ENCODE peak calls at places on chromosomes 16 and 17, in eight cellular contexts. P is mucosa of descending colon; E is CD4-positive, alpha-beta T cell; G is pancreas; R is astrocyte of the cerebellum; O is lower leg skin; T is cardiac muscle cell; N is RWPE1. D is an unnamed sample.
A peak's percentile ranks its signal among the peaks of the same experiment; 100 is the strongest.

GRCh38 chr17:75069783-75070182 is 18.0 kb upstream of the SLC16A5 start:
- DNase-seq in G (no peak), P (peak; percentile 42), O (no peak), T (no peak), N (peak; percentile 54), E (no peak), R (no peak), D (no peak)

GRCh38 chr16:31476305-31477219 is 4.6 kb downstream of the TGFB1I1 start:
- DNase-seq in E (peak; percentile 81), T (no peak), N (no peak), R (no peak), P (peak; percentile 97), G (peak; percentile 96), O (peak; percentile 80), D (no peak)

GRCh38 chr17:8016632-8017424 is 14.4 kb downstream of the GUCY2D start:
- DNase-seq in R (no peak), O (no peak), N (no peak), G (peak; percentile 70), P (peak; percentile 71), E (peak; percentile 35), T (peak; percentile 76), D (peak; percentile 57)

GRCh38 chr16:85309656-85310587 is 197.7 kb upstream of the CIBAR2 start:
- DNase-seq in R (no peak), G (peak; percentile 50), T (no peak), O (no peak), E (no peak), N (no peak), P (no peak), D (peak; percentile 87)

GRCh38 chr16:63289834-63290460 is 1253.7 kb upstream of the CDH8 start:
- DNase-seq in O (no peak), R (peak; percentile 2), G (peak; percentile 19), T (peak; percentile 37), N (peak; percentile 17), E (no peak), P (peak; percentile 29), D (peak; percentile 57)

GRCh38 chr17:3798273-3799180 is 2.5 kb downstream of the ITGAE start:
- DNase-seq in T (peak; percentile 32), R (no peak), P (no peak), N (no peak), E (no peak), G (no peak), O (no peak), D (no peak)

GRCh38 chr16:30637952-30638351 is 12.8 kb upstream of the PRR14 start:
- DNase-seq in E (no peak), O (no peak), N (peak; percentile 28), T (peak; percentile 57), R (no peak), P (no peak), G (no peak), D (no peak)

GRCh38 chr17:33811006-33811760 is 443.9 kb upstream of the CCL2 start:
- DNase-seq in R (no peak), N (no peak), E (no peak), O (no peak), T (no peak), P (no peak), G (no peak), D (no peak)

GRCh38 chr17:77129568-77130301 is 11.0 kb upstream of the SEC14L1 start:
- DNase-seq in O (no peak), N (no peak), T (peak; percentile 41), E (no peak), P (no peak), G (no peak), R (no peak), D (no peak)

GRCh38 chr17:50875074-50875473 is 8.9 kb upstream of the TOB1 start:
- DNase-seq in R (no peak), T (no peak), G (no peak), P (no peak), E (no peak), O (no peak), N (no peak), D (no peak)

GRCh38 chr17:37176683-37177082 is 199.1 kb upstream of the C17orf78 start:
- DNase-seq in R (no peak), O (no peak), E (no peak), P (no peak), G (no peak), N (peak; percentile 12), T (no peak), D (no peak)

GRCh38 chr17:76909971-76910760 is 42.0 kb downstream of the MGAT5B start:
- DNase-seq in O (no peak), P (peak; percentile 54), E (peak; percentile 18), N (peak; percentile 75), T (peak; percentile 54), R (peak; percentile 16), G (peak; percentile 56), D (peak; percentile 86)

GRCh38 chr16:8935989-8936388 is 27.7 kb downstream of the USP7 start:
- DNase-seq in O (no peak), N (no peak), T (peak; percentile 10), E (no peak), P (no peak), G (no peak), R (no peak), D (no peak)
- TF ChIP-seq CTCF in O (no peak), N (no peak), T (peak; percentile 10), E (no peak), P (no peak), G (no peak), R (no peak), D (no peak)

GRCh38 chr16:7919782-7920181 is 587.1 kb downstream of the RBFOX1 start:
- DNase-seq in G (no peak), P (no peak), R (no peak), T (no peak), E (no peak), O (no peak), N (no peak), D (no peak)

DNA sequence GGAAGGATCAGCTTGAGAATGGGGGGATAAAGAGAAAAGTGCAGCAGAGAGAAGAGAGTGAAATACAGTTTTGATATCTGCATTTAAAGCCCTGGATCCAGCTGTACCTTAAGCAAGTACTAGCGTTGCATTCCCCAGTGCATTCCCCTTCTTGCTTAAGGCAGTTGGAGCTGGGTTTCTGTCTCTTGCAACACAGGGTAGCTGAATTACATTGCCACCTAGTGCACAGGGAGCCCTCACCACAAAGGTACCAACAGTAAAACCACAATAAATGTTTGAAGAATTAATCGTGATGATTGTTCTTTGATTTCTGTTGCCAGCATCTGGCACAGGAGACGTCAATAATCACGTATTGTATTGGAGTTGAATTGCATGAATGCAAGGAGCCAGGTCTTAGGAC is 588.7 kb downstream of the RBFOX1 start:
- DNase-seq in T (no peak), P (no peak), R (no peak), E (no peak), O (no peak), G (no peak), N (no peak), D (no peak)
- TF ChIP-seq CTCF in T (no peak), P (no peak), R (no peak), E (no peak), O (no peak), G (no peak), N (no peak), D (peak; percentile 19)

DNA sequence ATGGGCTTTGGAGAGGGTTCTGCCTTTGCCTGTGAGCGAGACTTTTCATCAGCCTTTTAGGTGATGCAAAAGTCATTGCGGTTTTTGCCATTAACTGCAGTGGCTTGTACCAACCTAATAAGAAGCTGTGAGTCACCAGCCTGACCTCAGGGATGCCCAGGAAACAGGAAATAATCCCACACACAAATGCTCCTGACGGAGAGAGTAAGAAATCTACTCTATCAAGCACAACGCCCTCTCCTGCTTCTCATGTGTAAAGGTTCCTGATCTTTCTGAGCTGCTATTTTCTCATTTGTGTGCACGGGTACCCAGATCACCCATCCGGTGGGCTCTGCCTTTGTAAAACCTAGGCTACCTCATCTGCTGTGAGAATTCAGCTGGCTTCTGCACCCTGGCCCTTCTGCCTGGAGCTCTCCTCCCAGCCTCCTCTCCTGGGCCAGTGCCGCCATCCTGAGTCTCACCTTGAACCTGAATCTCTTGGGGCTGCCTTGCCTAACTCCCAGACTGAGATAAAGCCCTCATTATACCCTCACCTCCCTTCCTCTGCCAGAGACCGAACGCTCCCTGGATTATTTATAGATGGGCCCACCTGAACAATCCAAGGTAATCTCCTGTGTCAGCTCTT is 299.7 kb downstream of the C16orf95 start:
- DNase-seq in T (peak; percentile 84), G (no peak), N (peak; percentile 89), P (no peak), E (no peak), O (no peak), R (peak; percentile 71), D (no peak)
- TF ChIP-seq CTCF in T (peak; percentile 36), G (no peak), N (no peak), P (no peak), E (no peak), O (no peak), R (peak; percentile 38), D (no peak)

GRCh38 chr17:46847204-46848191 is 3.9 kb upstream of the WNT9B start:
- DNase-seq in O (no peak), G (no peak), N (no peak), T (no peak), E (no peak), R (no peak), P (peak; percentile 40), D (no peak)

GRCh38 chr17:46839211-46839610 is 12.2 kb upstream of the WNT9B start:
- DNase-seq in N (no peak), R (no peak), O (no peak), G (no peak), E (no peak), T (no peak), P (no peak), D (no peak)

GRCh38 chr17:46837521-46837920 is 13.9 kb upstream of the WNT9B start:
- DNase-seq in N (no peak), T (no peak), O (no peak), R (no peak), P (no peak), G (no peak), E (no peak), D (no peak)

GRCh38 chr17:46841561-46842379 is 9.6 kb upstream of the WNT9B start:
- DNase-seq in P (peak; percentile 40), E (no peak), N (no peak), R (no peak), T (peak; percentile 29), G (peak; percentile 56), O (no peak), D (no peak)

GRCh38 chr17:46842835-46843234 is 8.5 kb upstream of the WNT9B start:
- DNase-seq in T (no peak), R (no peak), O (no peak), E (no peak), P (no peak), N (no peak), G (no peak), D (no peak)
- TF ChIP-seq CTCF in T (peak; percentile 59), R (peak; percentile 57), O (no peak), E (no peak), P (no peak), N (peak; percentile 31), G (peak; percentile 38), D (no peak)